ENCODE peak calls at places on chromosomes 4 and X, in five cellular contexts. G, A, C, X and O are unnamed samples.

GRCh38 chr4:181416966-181417365 is 826.2 kb upstream of the TENM3 start:
- DNase-seq in G (no peak), A (no peak), X (no peak), C (no peak), O (no peak)

GRCh38 chr4:149823770-149824221 is 8.2 kb upstream of the IQCM start:
- DNase-seq in A (no peak), G (peak), X (no peak), C (peak), O (peak)

GRCh38 chrX:65874110-65874509 is 165.8 kb downstream of the VSIG4 start:
- DNase-seq in C (no peak), X (no peak), A (no peak), G (no peak), O (no peak)

GRCh38 chr4:42654606-42655005 is 2.3 kb downstream of the ATP8A1 start:
- DNase-seq in X (peak), A (peak), G (no peak), C (peak), O (peak)

GRCh38 chr4:88291003-88291402 is 6.6 kb upstream of the PPM1K start:
- DNase-seq in X (no peak), G (no peak), A (no peak), C (peak), O (peak)

GRCh38 chrX:102714994-102715393 is 2.7 kb downstream of the GPRASP2 start:
- DNase-seq in X (no peak), C (no peak), A (no peak), G (no peak), O (no peak)

GRCh38 chr4:175891231-175891630 is 79.2 kb upstream of the GPM6A start:
- DNase-seq in C (no peak), X (no peak), G (no peak), A (no peak), O (no peak)

GRCh38 chr4:139704915-139705485 is 39.4 kb downstream of the MGST2 start:
- DNase-seq in X (no peak), A (peak), G (no peak), C (peak), O (no peak)

GRCh38 chrX:133655914-133656265 is 240.6 kb upstream of the GPC4 start:
- DNase-seq in A (no peak), G (no peak), C (no peak), X (no peak), O (no peak)

GRCh38 chr4:99811850-99812249 is 4.8 kb upstream of the DAPP1 start:
- DNase-seq in C (peak), G (no peak), A (peak), X (no peak), O (peak)

GRCh38 chr4:161767116-161767515 is 396.7 kb downstream of the FSTL5 start:
- DNase-seq in G (peak), C (peak), X (no peak), A (no peak), O (peak)

GRCh38 chrX:3518870-3519269 is 172.4 kb upstream of the MXRA5 start:
- DNase-seq in X (peak), C (peak), G (peak), A (no peak), O (peak)

GRCh38 chrX:153061732-153062131 is 5.5 kb downstream of the PNMA3 start:
- DNase-seq in G (no peak), C (peak), A (no peak), X (no peak), O (peak)

GRCh38 chr4:29459926-29460325 is 1260.2 kb upstream of the PCDH7 start:
- DNase-seq in X (no peak), A (no peak), C (peak), G (no peak), O (no peak)

GRCh38 chrX:154367474-154368308 is 6.7 kb downstream of the FLNA start:
- DNase-seq in C (no peak), G (no peak), A (peak), X (no peak), O (no peak)

GRCh38 chrX:154370300-154370881 is 4.0 kb downstream of the FLNA start:
- DNase-seq in X (no peak), A (peak), G (no peak), C (no peak), O (peak)

GRCh38 chrX:154370882-154371770 is 3.3 kb downstream of the FLNA start:
- DNase-seq in A (peak), X (peak), C (peak), G (peak), O (peak)

GRCh38 chrX:154368630-154369452 is 5.6 kb downstream of the FLNA start:
- DNase-seq in C (peak), A (peak), X (peak), G (peak), O (peak)

DNA sequence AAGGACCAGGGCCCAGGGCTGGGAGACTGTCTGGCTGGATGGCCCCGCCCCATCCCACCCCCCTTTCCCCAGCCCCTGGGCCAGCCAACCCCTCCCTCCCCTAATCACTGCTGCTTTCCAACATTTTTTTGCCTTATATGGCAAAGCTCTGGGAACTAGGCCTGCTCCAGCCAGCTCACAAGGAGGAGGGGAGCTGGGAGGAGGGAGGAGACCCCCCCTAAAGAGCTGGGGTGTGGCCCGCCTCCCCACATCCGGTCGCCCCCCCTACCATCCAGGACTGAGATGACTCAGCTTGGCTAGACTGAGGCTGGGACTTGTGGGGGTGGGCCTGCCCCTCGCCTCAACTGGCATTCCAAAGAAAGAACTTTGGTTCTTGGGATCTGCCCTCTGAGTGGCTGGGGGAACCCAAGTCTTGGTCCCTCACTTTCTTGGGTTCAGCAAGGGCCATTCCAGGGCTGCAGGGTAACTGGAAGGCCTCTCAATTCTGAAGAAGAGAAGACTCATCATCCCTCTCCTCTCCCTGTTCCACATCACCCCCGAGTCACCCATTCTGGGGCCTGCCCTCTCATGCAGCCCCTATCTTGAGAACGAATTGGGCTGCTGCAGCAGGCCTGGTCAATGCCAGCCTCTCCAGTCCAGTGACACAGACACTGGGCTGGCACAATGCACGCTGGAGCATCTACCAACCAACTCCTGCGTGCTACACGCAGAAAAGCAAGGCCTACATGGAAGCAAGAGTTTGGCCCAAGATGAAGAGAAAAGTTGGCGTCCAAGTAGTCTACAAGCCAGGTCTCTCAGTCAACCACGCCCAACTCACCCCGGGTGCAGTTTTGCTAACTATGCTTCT is 4.8 kb downstream of the FLNA start:
- DNase-seq in C (peak), G (peak), X (peak), A (peak), O (peak)
- H3K4me3 ChIP-seq in C (peak), G (peak), X (peak), A (peak), O (peak)

GRCh38 chrX:46279214-46279924 is 265.9 kb downstream of the ZNF674 start:
- DNase-seq in X (no peak), C (peak), G (no peak), A (peak), O (no peak)
- TF ChIP-seq CTCF in X (no peak), C (no peak), G (no peak), A (no peak), O (no peak)

GRCh38 chr4:186485621-186486062 is 69.7 kb downstream of the MTNR1A start:
- DNase-seq in C (peak), A (no peak), X (no peak), G (no peak), O (peak)
- H3K4me3 ChIP-seq in C (peak), A (no peak), X (peak), G (peak), O (peak)

GRCh38 chr4:12672320-12672719 is 811.8 kb downstream of the RAB28 start:
- DNase-seq in G (no peak), X (no peak), C (no peak), A (no peak), O (no peak)
- TF ChIP-seq CTCF in G (no peak), X (no peak), C (no peak), A (no peak), O (no peak)

GRCh38 chr4:80173387-80173786 is 23.9 kb upstream of the PRDM8 start:
- DNase-seq in C (peak), X (no peak), A (no peak), G (peak), O (peak)
- H3K4me3 ChIP-seq in C (no peak), X (no peak), A (no peak), G (no peak), O (no peak)

GRCh38 chr4:141654098-141654497 is 17.7 kb downstream of the IL15 start:
- DNase-seq in A (no peak), G (no peak), C (peak), X (no peak), O (peak)
- TF ChIP-seq CTCF in A (no peak), G (peak), C (peak), X (peak), O (peak)

GRCh38 chr4:6472008-6472386 is 417 bp downstream of the PPP2R2C start:
- DNase-seq in G (no peak), A (no peak), C (no peak), X (no peak), O (no peak)
- H3K4me3 ChIP-seq in G (no peak), A (no peak), C (no peak), X (no peak), O (no peak)